ENCODE peak calls at places on chromosomes 1 and 21, in four cellular contexts. K is CD8-positive, alpha-beta T cell; T is SJSA1; M is keratinocyte. Y is an unnamed sample.

GRCh38 chr1:4002061-4002521 is 102.0 kb upstream of the C1orf174 start:
- DNase-seq in T (no peak), M (no peak), K (no peak), Y (no peak)

GRCh38 chr1:8629241-8630091 is 188.0 kb downstream of the RERE start:
- DNase-seq in T (peak), M (no peak), K (no peak), Y (no peak)

GRCh38 chr21:46079357-46080170 is 18.3 kb upstream of the COL6A2 start:
- DNase-seq in K (no peak), T (peak), M (no peak), Y (peak)

GRCh38 chr1:3746784-3747521 is 5.3 kb upstream of the CCDC27 start:
- DNase-seq in K (peak), M (peak), T (peak), Y (peak)

GRCh38 chr1:12305377-12305776 is 75.5 kb downstream of the VPS13D start:
- DNase-seq in T (no peak), K (no peak), M (no peak), Y (no peak)

GRCh38 chr1:163535807-163536206 is 214.1 kb downstream of the NUF2 start:
- DNase-seq in T (no peak), K (no peak), M (no peak), Y (no peak)

GRCh38 chr1:208244584-208244916 is 366 bp upstream of the PLXNA2 start:
- DNase-seq in K (no peak), M (no peak), T (no peak), Y (no peak)

GRCh38 chr1:246151796-246152434 is 355.2 kb downstream of the SMYD3 start:
- DNase-seq in M (no peak), T (no peak), K (no peak), Y (no peak)

GRCh38 chr1:162663086-162663485 is 30.8 kb downstream of the DDR2 start:
- DNase-seq in M (no peak), K (no peak), T (no peak), Y (no peak)

GRCh38 chr1:212651521-212651920 is 43.0 kb downstream of the ATF3 start:
- DNase-seq in T (no peak), K (no peak), M (no peak), Y (no peak)

GRCh38 chr1:56808385-56808784 is 10.8 kb downstream of the FYB2 start:
- DNase-seq in K (no peak), T (no peak), M (no peak), Y (no peak)

GRCh38 chr1:116919802-116920201 is 10.1 kb downstream of the PTGFRN start:
- DNase-seq in M (no peak), T (no peak), K (no peak), Y (no peak)

GRCh38 chr1:99560192-99561040 is 85.5 kb upstream of the PALMD start:
- DNase-seq in M (no peak), T (no peak), K (no peak), Y (no peak)

GRCh38 chr1:9084883-9085282 is 15.4 kb upstream of the SLC2A5 start:
- DNase-seq in T (no peak), M (no peak), K (no peak), Y (no peak)

GRCh38 chr1:160821627-160822026 is 25.7 kb downstream of the LY9 start:
- DNase-seq in K (no peak), T (no peak), M (no peak), Y (no peak)

GRCh38 chr1:5832916-5833895 is 159.0 kb downstream of the NPHP4 start:
- DNase-seq in T (no peak), K (no peak), M (no peak), Y (no peak)

GRCh38 chr1:185880779-185881333 is 146.7 kb downstream of the HMCN1 start:
- DNase-seq in T (no peak), K (no peak), M (no peak), Y (no peak)

GRCh38 chr1:4298333-4298732 is 356.1 kb upstream of the AJAP1 start:
- DNase-seq in T (no peak), K (no peak), M (no peak), Y (no peak)

GRCh38 chr1:236489710-236490377 is 33.9 kb upstream of the LGALS8 start:
- DNase-seq in T (peak), M (no peak), K (no peak), Y (no peak)

GRCh38 chr1:192951961-192952460 is 107.1 kb downstream of the UCHL5 start:
- DNase-seq in K (no peak), M (peak), T (no peak), Y (no peak)

GRCh38 chr21:45818904-45819285 is 162.7 kb upstream of the COL6A1 start:
- DNase-seq in K (peak), T (peak), M (no peak), Y (no peak)

GRCh38 chr21:38159355-38159754 is 97.4 kb upstream of the KCNJ15 start:
- DNase-seq in M (no peak), T (peak), K (peak), Y (no peak)

GRCh38 chr1:19665456-19666138 is 922 bp downstream of the HTR6 start:
- DNase-seq in T (no peak), K (no peak), M (no peak), Y (no peak)

GRCh38 chr1:215104283-215104682 is 21.7 kb downstream of the KCNK2 start:
- DNase-seq in T (no peak), M (no peak), K (no peak), Y (no peak)

GRCh38 chr1:65104854-65105540 is 43.0 kb upstream of the AK4 start:
- DNase-seq in K (no peak), M (no peak), T (no peak), Y (no peak)

GRCh38 chr1:68585371-68585770 is 88.5 kb upstream of the DEPDC1 start:
- DNase-seq in K (no peak), M (no peak), T (no peak), Y (no peak)

GRCh38 chr1:28249879-28250295 is 9.4 kb upstream of the SESN2 start:
- DNase-seq in T (no peak), K (no peak), M (no peak), Y (no peak)

GRCh38 chr1:28248273-28249012 is 10.9 kb upstream of the SESN2 start:
- DNase-seq in T (peak), M (no peak), K (peak), Y (peak)

GRCh38 chr1:28247603-28248272 is 11.6 kb upstream of the SESN2 start:
- DNase-seq in T (no peak), M (no peak), K (no peak), Y (no peak)

GRCh38 chr1:28246427-28246832 is 10.5 kb downstream of the ATP5IF1 start:
- DNase-seq in M (no peak), T (no peak), K (no peak), Y (peak)

DNA sequence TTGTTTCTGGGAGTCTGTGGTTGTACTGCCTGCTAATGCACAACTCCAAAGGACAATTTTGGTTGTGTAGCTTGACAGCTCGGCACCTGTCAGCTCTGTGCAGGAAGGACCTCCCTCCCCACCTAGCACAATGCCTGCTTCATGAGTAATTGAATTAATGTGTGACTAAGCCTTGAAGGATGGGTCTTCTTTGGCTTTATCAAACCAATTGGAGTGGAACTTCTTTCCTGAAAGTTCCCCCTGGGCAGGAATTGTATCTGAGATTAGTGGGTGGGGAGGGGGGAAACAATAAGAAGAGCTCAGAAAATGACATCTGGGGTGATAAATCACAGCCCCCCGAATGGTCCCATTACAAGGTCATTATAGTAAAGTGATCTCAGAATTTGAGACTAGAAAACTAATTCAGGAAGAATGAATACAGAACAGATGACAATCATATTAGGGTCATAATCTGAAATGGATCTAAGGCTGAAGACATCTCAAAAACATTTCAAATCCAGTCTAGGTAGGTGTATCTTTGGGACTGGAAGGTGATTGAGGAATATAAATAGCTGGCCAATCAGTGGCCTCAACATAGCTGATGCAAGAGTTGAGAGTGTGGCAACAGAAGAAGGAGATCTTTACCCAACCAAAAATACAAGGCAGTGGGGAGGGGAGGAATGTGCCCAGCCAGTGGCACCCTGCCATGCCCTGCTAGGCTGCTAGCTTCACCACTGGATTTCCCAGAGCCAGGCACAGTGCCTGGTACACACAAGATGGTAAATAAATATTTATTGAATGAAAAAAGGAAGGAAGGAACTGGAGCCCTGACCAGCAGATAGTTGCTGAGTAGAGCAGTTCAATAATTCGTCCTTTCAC is 10.1 kb upstream of the SESN2 start:
- DNase-seq in M (no peak), T (no peak), K (no peak), Y (no peak)
- H3K4me3 ChIP-seq in M (peak), T (no peak), K (no peak), Y (peak)

DNA sequence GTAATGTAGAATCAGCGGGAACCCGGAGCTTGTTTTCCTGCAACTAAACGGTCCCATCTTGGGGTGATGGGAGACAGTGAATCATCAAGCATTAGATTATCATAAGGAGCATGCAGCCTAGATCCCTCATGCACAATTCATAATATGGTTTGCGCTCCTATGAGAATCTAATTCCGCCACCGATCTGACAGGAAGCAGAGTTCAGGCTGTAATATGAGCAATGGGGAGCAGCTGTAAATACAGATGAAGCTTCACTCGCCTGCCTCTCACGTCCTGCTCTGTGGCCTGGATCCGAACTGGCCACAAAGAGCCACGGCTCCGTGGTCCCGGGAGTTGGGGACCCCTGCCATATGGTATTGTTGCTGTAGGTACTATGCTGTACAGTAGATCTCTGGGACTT is 1.6 kb downstream of the IFI44 start:
- DNase-seq in M (no peak), T (peak), K (no peak), Y (peak)
- H3K4me3 ChIP-seq in M (peak), T (peak), K (peak), Y (peak)

GRCh38 chr21:39221997-39222486 is 38.8 kb upstream of the PSMG1 start:
- DNase-seq in M (no peak), T (no peak), K (no peak), Y (no peak)

GRCh38 chr21:39221282-39221996 is 38.2 kb upstream of the PSMG1 start:
- DNase-seq in T (no peak), K (no peak), M (no peak), Y (no peak)

GRCh38 chr21:39217356-39218081 is 34.3 kb upstream of the PSMG1 start:
- DNase-seq in K (no peak), M (no peak), T (no peak), Y (no peak)

GRCh38 chr21:39218082-39218409 is 34.8 kb upstream of the PSMG1 start:
- DNase-seq in M (no peak), K (no peak), T (no peak), Y (no peak)

DNA sequence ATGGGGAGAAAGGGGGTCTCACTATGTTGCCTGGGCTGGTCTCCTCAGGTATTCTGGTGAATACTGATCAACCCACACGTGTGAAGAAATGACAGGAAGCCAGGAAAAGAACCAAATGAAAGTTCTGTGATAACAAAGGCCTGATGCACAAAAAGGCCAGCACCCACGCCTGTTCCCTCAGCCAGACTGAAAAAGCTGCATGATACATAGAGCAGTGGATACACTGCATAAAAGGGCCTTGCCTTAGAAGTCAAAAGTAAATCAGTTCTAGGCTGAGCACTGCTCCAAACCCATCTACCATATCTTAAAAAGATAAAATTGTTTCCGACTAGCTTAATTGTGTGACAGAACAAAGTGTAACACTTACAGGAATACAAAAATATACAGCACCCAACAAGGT is 36.9 kb upstream of the PSMG1 start:
- DNase-seq in M (no peak), T (no peak), K (no peak), Y (no peak)
- H3K4me3 ChIP-seq in M (no peak), T (no peak), K (no peak), Y (no peak)

GRCh38 chr1:2300851-2301606 is 72.9 kb downstream of the SKI start:
- DNase-seq in M (no peak), K (peak), T (no peak), Y (peak)
- H3K4me3 ChIP-seq in M (no peak), K (peak), T (no peak), Y (peak)